ENCODE peak calls at places on chromosomes 4 and X, in five cellular contexts. U, X, D, J and B are unnamed samples.

GRCh38 chr4:153622778-153623240 is 61.3 kb upstream of the TLR2 start:
- DNase-seq in U (no peak), X (no peak), D (no peak), J (no peak), B (no peak)

GRCh38 chr4:3710451-3711182 is 55.6 kb upstream of the ADRA2C start:
- DNase-seq in U (no peak), X (no peak), D (no peak), J (no peak), B (no peak)

GRCh38 chr4:104901438-104901837 is 245.2 kb upstream of the TET2 start:
- DNase-seq in U (no peak), X (no peak), D (no peak), J (no peak), B (no peak)

GRCh38 chrX:137427813-137428212 is 138.1 kb upstream of the ZIC3 start:
- DNase-seq in U (peak), X (no peak), D (no peak), J (no peak), B (no peak)

GRCh38 chrX:135521405-135522131 is 1.1 kb downstream of the INTS6L start:
- DNase-seq in U (peak), X (peak), D (peak), J (peak), B (peak)

GRCh38 chrX:21655901-21656586 is 2.1 kb downstream of the KLHL34 start:
- DNase-seq in U (no peak), X (no peak), D (no peak), J (no peak), B (peak)

GRCh38 chr4:38242822-38243384 is 282.7 kb downstream of the PTTG2 start:
- DNase-seq in U (no peak), X (no peak), D (peak), J (no peak), B (no peak)

GRCh38 chr4:110533940-110534339 is 58.0 kb downstream of the ENPEP start:
- DNase-seq in U (peak), X (no peak), D (no peak), J (peak), B (no peak)

GRCh38 chr4:107826427-107826980 is 1.8 kb downstream of the SGMS2 start:
- DNase-seq in U (peak), X (no peak), D (no peak), J (no peak), B (no peak)

GRCh38 chrX:103520391-103520790 is 1.1 kb upstream of the RAB40A start:
- DNase-seq in U (no peak), X (no peak), D (no peak), J (peak), B (no peak)

GRCh38 chr4:166174717-166175510 is 301.9 kb downstream of the TLL1 start:
- DNase-seq in U (no peak), X (no peak), D (no peak), J (no peak), B (no peak)

GRCh38 chr4:87240341-87240740 is 19.9 kb upstream of the KLHL8 start:
- DNase-seq in U (no peak), X (no peak), D (no peak), J (no peak), B (no peak)

GRCh38 chr4:38866973-38867477 is 581 bp upstream of the FAM114A1 start:
- DNase-seq in U (no peak), X (no peak), D (no peak), J (no peak), B (no peak)

GRCh38 chr4:157984285-157984911 is 188.4 kb downstream of the GASK1B start:
- DNase-seq in U (no peak), X (no peak), D (no peak), J (no peak), B (no peak)

GRCh38 chr4:78870056-78870455 is 69.2 kb downstream of the PAQR3 start:
- DNase-seq in U (no peak), X (no peak), D (no peak), J (no peak), B (no peak)

DNA sequence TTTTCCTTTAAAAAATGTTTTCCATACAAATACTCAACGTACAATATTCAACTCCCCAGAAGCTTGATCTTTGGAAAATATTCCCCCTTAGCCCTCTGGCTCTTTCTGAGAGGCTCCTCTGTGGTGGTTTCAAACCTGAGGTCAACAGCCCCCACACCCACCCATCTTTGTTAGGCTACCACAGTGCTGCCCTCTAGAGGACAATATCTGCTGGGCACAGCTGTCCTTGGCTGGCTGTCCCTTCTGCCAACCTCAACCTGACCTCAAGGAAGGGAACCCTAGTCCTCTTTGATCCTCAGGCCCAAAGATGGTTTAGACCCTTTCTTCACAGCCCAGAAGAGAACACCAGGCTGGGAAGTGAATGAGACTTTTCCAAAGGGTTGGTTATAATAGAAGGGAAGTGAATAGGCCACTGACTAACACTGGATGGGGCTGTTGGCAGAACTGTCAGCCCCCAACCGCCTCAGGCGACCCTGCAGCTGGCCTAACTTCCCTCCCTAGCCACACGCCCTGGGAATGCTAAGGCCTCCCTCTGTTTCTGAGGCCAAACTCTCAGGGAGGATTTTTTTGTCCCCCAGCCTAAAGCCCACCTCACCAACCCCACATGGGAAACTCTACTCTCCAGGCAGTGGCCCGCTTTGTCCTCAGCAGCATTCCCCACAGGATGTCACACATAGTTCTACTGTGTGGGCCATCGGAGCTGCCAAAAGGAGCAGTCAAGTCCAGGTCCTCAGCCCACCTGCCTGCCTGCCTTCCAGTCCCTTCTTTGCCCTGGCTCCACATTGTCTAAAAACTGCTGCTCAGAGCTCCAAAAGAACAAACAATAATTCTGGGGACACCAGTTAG is 34.3 kb downstream of the NYX start:
- DNase-seq in U (peak), X (no peak), D (peak), J (no peak), B (peak)
- TF ChIP-seq RCOR1 in U (no peak), X (no peak), D (no peak), J (no peak), B (no peak)

GRCh38 chr4:119517361-119518229 is 111.0 kb downstream of the PDE5A start:
- DNase-seq in U (no peak), X (no peak), D (no peak), J (peak), B (peak)
- TF ChIP-seq RCOR1 in U (no peak), X (no peak), D (no peak), J (no peak), B (no peak)

GRCh38 chrX:98203800-98204199 is 1320.1 kb downstream of the RPA4 start:
- DNase-seq in U (no peak), X (no peak), D (no peak), J (no peak), B (no peak)

GRCh38 chrX:98207947-98208346 is 1324.2 kb downstream of the RPA4 start:
- DNase-seq in U (no peak), X (no peak), D (no peak), J (no peak), B (no peak)
- TF ChIP-seq RCOR1 in U (no peak), X (no peak), D (no peak), J (no peak), B (no peak)

DNA sequence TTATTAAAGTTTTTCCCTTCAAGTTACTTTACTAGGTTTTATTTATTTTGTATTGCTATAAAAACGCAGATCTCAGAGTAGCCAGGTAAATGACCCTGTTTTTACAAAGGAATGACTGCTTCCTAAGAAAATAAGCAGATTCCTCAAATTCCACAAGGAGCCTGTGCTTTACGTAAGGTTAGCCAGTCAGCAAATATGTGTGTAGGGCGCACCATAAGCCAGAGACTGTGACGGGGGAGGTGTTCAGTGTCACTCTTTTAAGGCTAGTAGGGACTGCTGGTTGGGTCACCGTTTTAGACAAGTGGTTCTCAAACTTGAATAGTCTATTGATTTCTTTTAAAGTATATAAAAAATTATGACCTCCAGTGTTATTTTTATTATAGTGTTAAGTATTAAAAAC is 119.9 kb downstream of the ANK2 start:
- DNase-seq in U (no peak), X (no peak), D (no peak), J (no peak), B (no peak)
- TF ChIP-seq RCOR1 in U (no peak), X (no peak), D (no peak), J (no peak), B (no peak)

DNA sequence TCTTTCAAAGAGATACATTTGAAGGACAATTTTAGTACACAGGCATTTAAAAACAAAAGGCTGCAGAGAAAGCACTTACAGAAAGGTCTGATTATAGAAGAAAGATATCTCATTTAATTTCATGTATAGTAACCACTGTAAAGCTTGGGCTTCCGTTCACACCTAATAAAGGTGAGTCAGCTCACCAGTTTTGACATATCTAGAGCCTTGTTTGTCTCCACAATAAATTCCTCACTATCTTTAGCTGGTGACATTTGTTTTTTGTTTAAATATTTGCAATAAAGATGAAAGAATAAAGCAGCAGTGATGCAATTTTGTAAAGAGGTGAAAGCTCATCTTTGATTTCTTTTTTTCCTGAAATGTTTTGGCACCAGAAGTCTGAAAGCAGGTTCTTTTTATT is 1.1 kb upstream of the EPHA5 start:
- DNase-seq in U (no peak), X (no peak), D (no peak), J (no peak), B (no peak)
- TF ChIP-seq RCOR1 in U (no peak), X (no peak), D (no peak), J (no peak), B (no peak)

DNA sequence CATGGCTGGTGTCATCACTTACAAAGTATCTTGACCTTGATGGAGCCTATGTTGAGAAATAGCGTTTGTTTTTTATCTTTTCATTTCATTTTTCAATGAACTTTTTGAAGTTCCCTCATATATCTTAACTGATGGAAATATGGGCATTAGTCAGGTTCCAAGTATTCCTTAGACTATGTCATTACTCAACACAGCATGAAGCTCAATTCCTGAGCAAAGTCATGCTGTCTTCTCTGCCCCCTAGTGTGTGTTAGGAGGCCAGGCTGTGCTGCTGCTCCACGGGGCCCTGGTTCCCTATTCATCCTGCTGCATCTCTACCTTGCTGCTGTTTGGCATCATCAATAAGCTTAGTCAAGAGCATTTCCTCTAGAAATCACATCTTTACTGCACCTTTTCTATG is 40.9 kb downstream of the GPR143 start:
- DNase-seq in U (no peak), X (no peak), D (no peak), J (peak), B (no peak)
- TF ChIP-seq RCOR1 in U (no peak), X (no peak), D (no peak), J (no peak), B (no peak)

DNA sequence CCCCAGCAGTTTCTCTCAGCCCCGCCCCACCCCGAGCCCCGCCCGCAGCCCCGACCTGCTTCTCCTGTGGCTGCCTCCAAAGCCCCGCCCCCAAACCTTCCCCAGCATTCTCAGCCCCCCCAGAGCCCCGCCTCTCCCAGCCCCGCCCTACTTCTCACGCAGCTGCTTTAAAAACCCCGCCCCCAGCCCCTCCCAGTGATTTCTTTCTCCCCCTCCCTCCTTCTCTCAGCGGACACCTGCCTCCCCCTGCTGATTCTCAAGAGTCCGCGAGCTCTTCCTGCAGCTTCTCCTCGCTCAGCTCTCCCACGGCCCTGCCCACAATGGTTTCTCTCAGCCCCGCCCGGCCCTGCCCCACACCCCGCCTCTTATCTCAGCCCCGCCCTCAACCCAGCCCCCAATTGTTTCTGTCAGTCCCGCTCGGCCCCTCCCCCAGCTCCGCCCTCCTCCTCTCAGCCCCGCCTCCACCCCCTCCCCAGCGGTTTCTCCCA is 635 bp upstream of the EOLA1 start:
- DNase-seq in U (peak), X (no peak), D (peak), J (peak), B (peak)
- TF ChIP-seq RCOR1 in U (no peak), X (no peak), D (no peak), J (no peak), B (no peak)

GRCh38 chr4:70778888-70779422 is 57.2 kb downstream of the RUFY3 start:
- DNase-seq in U (no peak), X (no peak), D (peak), J (peak), B (no peak)
- TF ChIP-seq RCOR1 in U (no peak), X (no peak), D (peak), J (no peak), B (no peak)

GRCh38 chr4:66688674-66689073 is 856.6 kb downstream of the CENPC start:
- DNase-seq in U (peak), X (no peak), D (no peak), J (peak), B (peak)
- TF ChIP-seq RCOR1 in U (no peak), X (no peak), D (no peak), J (no peak), B (no peak)